ENCODE peak calls at places on chromosome 2, in seven cellular contexts. D is GM03348, T is hypothalamus, B is uterus, F is AML-193, M is cardiac muscle cell, O is RPMI7951. R is an unnamed sample.

GRCh38 chr2:128799284-128799552 is 480.6 kb upstream of the HS6ST1 start:
- DNase-seq in O (no peak), M (no peak), F (no peak), D (no peak), T (no peak), B (no peak), R (no peak)

GRCh38 chr2:27496357-27497287 is at the start of gene GCKR:
- DNase-seq in B (no peak), M (no peak), T (no peak), F (no peak), O (no peak), D (peak), R (no peak)

GRCh38 chr2:144256996-144257707 is 262.8 kb downstream of the ZEB2 start:
- DNase-seq in T (no peak), D (peak), M (no peak), F (peak), O (peak), B (no peak), R (no peak)

GRCh38 chr2:241726459-241726858 is 8.0 kb upstream of the D2HGDH start:
- DNase-seq in T (no peak), D (no peak), B (no peak), F (no peak), M (no peak), O (no peak), R (no peak)

GRCh38 chr2:20052229-20052871 is 922 bp upstream of the LAPTM4A start:
- DNase-seq in B (no peak), T (no peak), F (no peak), D (no peak), M (no peak), O (no peak), R (no peak)

GRCh38 chr2:121771976-121772742 is 16.7 kb downstream of the TSN start:
- DNase-seq in F (no peak), T (no peak), O (peak), B (no peak), M (no peak), D (peak), R (no peak)

GRCh38 chr2:230447455-230448451 is 31.8 kb downstream of the SP100 start:
- DNase-seq in D (no peak), O (no peak), T (no peak), M (no peak), F (no peak), B (no peak), R (no peak)

GRCh38 chr2:74708883-74709282 is 54.8 kb downstream of the SEMA4F start:
- DNase-seq in B (no peak), M (no peak), D (no peak), T (no peak), F (peak), O (peak), R (no peak)

GRCh38 chr2:238023608-238024007 is 37.2 kb upstream of the SCLY start:
- DNase-seq in F (no peak), O (no peak), B (no peak), D (no peak), T (no peak), M (no peak), R (no peak)

GRCh38 chr2:120323214-120323613 is 22.7 kb upstream of the INHBB start:
- DNase-seq in M (no peak), D (peak), T (no peak), O (no peak), F (no peak), B (peak), R (peak)

GRCh38 chr2:36633470-36634092 is 35.6 kb upstream of the FEZ2 start:
- DNase-seq in T (no peak), B (no peak), D (no peak), O (peak), F (no peak), M (no peak), R (no peak)

GRCh38 chr2:101999122-101999789 is 7.5 kb downstream of the IL1R2 start:
- DNase-seq in M (no peak), B (no peak), O (no peak), T (no peak), F (peak), D (no peak), R (no peak)

GRCh38 chr2:10813085-10813748 is 632 bp upstream of the PDIA6 start:
- DNase-seq in M (no peak), T (no peak), O (no peak), B (no peak), D (no peak), F (no peak), R (no peak)

GRCh38 chr2:10762651-10763460 is 41.4 kb downstream of the ATP6V1C2 start:
- DNase-seq in T (no peak), B (no peak), M (peak), D (no peak), O (peak), F (no peak), R (no peak)

GRCh38 chr2:237744270-237744612 is 54.3 kb upstream of the RBM44 start:
- DNase-seq in D (no peak), F (no peak), O (no peak), M (no peak), T (no peak), B (no peak), R (no peak)

GRCh38 chr2:230012242-230012884 is 56.4 kb downstream of the SLC16A14 start:
- DNase-seq in F (no peak), B (no peak), M (no peak), T (no peak), O (no peak), D (no peak), R (no peak)

GRCh38 chr2:214192711-214193110 is 218.1 kb upstream of the VWC2L start:
- DNase-seq in O (no peak), B (no peak), F (no peak), M (no peak), D (no peak), T (no peak), R (no peak)

GRCh38 chr2:50720695-50721314 is 311.1 kb downstream of the NRXN1 start:
- DNase-seq in M (peak), F (no peak), B (no peak), D (no peak), T (no peak), O (no peak), R (no peak)

GRCh38 chr2:134955744-134956143 is 37.1 kb downstream of the CCNT2 start:
- DNase-seq in O (no peak), M (no peak), T (no peak), B (no peak), D (no peak), F (no peak), R (no peak)

GRCh38 chr2:186903183-186903582 is 54.2 kb upstream of the ZSWIM2 start:
- DNase-seq in D (peak), B (no peak), M (no peak), T (no peak), O (peak), F (no peak), R (no peak)

GRCh38 chr2:128438586-128438985 is 119.9 kb upstream of the HS6ST1 start:
- DNase-seq in T (no peak), F (no peak), M (no peak), O (no peak), B (peak), D (no peak), R (no peak)

GRCh38 chr2:71155846-71156245 is 25.4 kb downstream of the MPHOSPH10 start:
- DNase-seq in B (no peak), M (no peak), T (no peak), O (no peak), F (no peak), D (no peak), R (no peak)

GRCh38 chr2:214558341-214558740 is 147.5 kb downstream of the VWC2L start:
- DNase-seq in D (no peak), M (no peak), F (no peak), B (no peak), T (no peak), O (no peak), R (no peak)

GRCh38 chr2:84894758-84895520 is 10.5 kb upstream of the TMSB10 start:
- DNase-seq in T (no peak), D (peak), B (no peak), M (no peak), F (no peak), O (peak), R (no peak)

GRCh38 chr2:56448403-56448998 is 264.7 kb downstream of the CCDC85A start:
- DNase-seq in O (peak), F (no peak), T (no peak), M (no peak), B (no peak), D (peak), R (no peak)

GRCh38 chr2:157194097-157194688 is 63.3 kb upstream of the GALNT5 start:
- DNase-seq in M (peak), D (peak), T (no peak), F (peak), B (no peak), O (peak), R (peak)

GRCh38 chr2:64874593-64874992 is 114.6 kb upstream of the SLC1A4 start:
- DNase-seq in O (no peak), T (no peak), D (no peak), B (no peak), M (no peak), F (no peak), R (no peak)

GRCh38 chr2:204170419-204170818 is 233.9 kb downstream of the ICOS start:
- DNase-seq in D (no peak), O (no peak), T (no peak), B (no peak), M (no peak), F (no peak), R (no peak)

GRCh38 chr2:64233396-64233922 is 89.2 kb upstream of the PELI1 start:
- DNase-seq in B (no peak), M (no peak), O (no peak), T (no peak), D (no peak), F (no peak), R (no peak)

GRCh38 chr2:98935111-98935770 is 784 bp downstream of the CRACDL start:
- DNase-seq in M (no peak), F (no peak), T (no peak), D (no peak), O (no peak), B (no peak), R (no peak)

GRCh38 chr2:101418704-101419663 is 31.7 kb upstream of the CREG2 start:
- DNase-seq in T (no peak), F (peak), O (peak), B (peak), D (peak), M (peak), R (peak)

GRCh38 chr2:180564051-180564450 is 416.4 kb upstream of the UBE2E3 start:
- DNase-seq in D (no peak), O (no peak), T (no peak), B (no peak), F (no peak), M (no peak), R (no peak)

GRCh38 chr2:158305501-158305900 is 151.1 kb downstream of the CCDC148 start:
- DNase-seq in T (no peak), F (no peak), O (no peak), D (no peak), B (no peak), M (no peak), R (no peak)

GRCh38 chr2:37189452-37190153 is 1.1 kb upstream of the SULT6B1 start:
- DNase-seq in B (no peak), F (peak), O (peak), T (no peak), D (peak), M (no peak), R (no peak)

GRCh38 chr2:236352761-236353593 is 88.8 kb upstream of the ASB18 start:
- DNase-seq in M (peak), B (no peak), F (peak), T (no peak), O (peak), D (peak), R (peak)

GRCh38 chr2:13390676-13391075 is 673.9 kb downstream of the TRIB2 start:
- DNase-seq in M (no peak), D (no peak), B (no peak), T (no peak), F (no peak), O (no peak), R (no peak)

GRCh38 chr2:211033765-211034164 is 477.4 kb downstream of the CPS1 start:
- DNase-seq in T (no peak), F (peak), D (peak), M (peak), B (no peak), O (no peak), R (peak)